ENCODE peak calls at places on chromosomes 16 and 17, in nine cellular contexts. One of them, this sample, is unnamed.

GRCh38 chr17:10349403-10349802 is 23.4 kb downstream of the MYH13 start:
- DNase-seq in ovary: no peak
- DNase-seq in IMR-90: no peak
- DNase-seq in upper lobe of left lung: no peak
- DNase-seq in tibial nerve: no peak
- DNase-seq in spleen: no peak
- DNase-seq in uterus: no peak
- DNase-seq in HCT116: peak
- DNase-seq in heart left ventricle: no peak
- DNase-seq in this sample: no peak

GRCh38 chr16:2386990-2387389 is 42.3 kb upstream of the CCNF start:
- DNase-seq in ovary: no peak
- DNase-seq in IMR-90: no peak
- DNase-seq in upper lobe of left lung: no peak
- DNase-seq in tibial nerve: no peak
- DNase-seq in spleen: no peak
- DNase-seq in uterus: no peak
- DNase-seq in HCT116: peak
- DNase-seq in heart left ventricle: no peak
- DNase-seq in this sample: no peak

GRCh38 chr17:81339180-81339501 is 44.0 kb upstream of the SLC38A10 start:
- DNase-seq in ovary: no peak
- DNase-seq in IMR-90: no peak
- DNase-seq in upper lobe of left lung: no peak
- DNase-seq in tibial nerve: no peak
- DNase-seq in spleen: no peak
- DNase-seq in uterus: no peak
- DNase-seq in HCT116: no peak
- DNase-seq in heart left ventricle: no peak
- DNase-seq in this sample: no peak

GRCh38 chr17:18957831-18958230 is 5.9 kb downstream of the SLC5A10 start:
- DNase-seq in ovary: no peak
- DNase-seq in IMR-90: no peak
- DNase-seq in upper lobe of left lung: no peak
- DNase-seq in tibial nerve: no peak
- DNase-seq in spleen: no peak
- DNase-seq in uterus: no peak
- DNase-seq in HCT116: no peak
- DNase-seq in heart left ventricle: no peak
- DNase-seq in this sample: no peak

GRCh38 chr16:4062212-4062802 is 53.9 kb downstream of the ADCY9 start:
- DNase-seq in ovary: no peak
- DNase-seq in IMR-90: no peak
- DNase-seq in upper lobe of left lung: no peak
- DNase-seq in tibial nerve: no peak
- DNase-seq in spleen: no peak
- DNase-seq in uterus: no peak
- DNase-seq in HCT116: no peak
- DNase-seq in heart left ventricle: no peak
- DNase-seq in this sample: no peak

GRCh38 chr16:58339452-58339938 is 44.7 kb upstream of the PRSS54 start:
- DNase-seq in ovary: no peak
- DNase-seq in IMR-90: no peak
- DNase-seq in upper lobe of left lung: no peak
- DNase-seq in tibial nerve: no peak
- DNase-seq in spleen: no peak
- DNase-seq in uterus: no peak
- DNase-seq in HCT116: peak
- DNase-seq in heart left ventricle: no peak
- DNase-seq in this sample: no peak

GRCh38 chr17:47895254-47895855 is 681 bp upstream of the SP2 start:
- DNase-seq in ovary: peak
- DNase-seq in IMR-90: peak
- DNase-seq in upper lobe of left lung: no peak
- DNase-seq in tibial nerve: no peak
- DNase-seq in spleen: peak
- DNase-seq in uterus: no peak
- DNase-seq in HCT116: no peak
- DNase-seq in heart left ventricle: peak
- DNase-seq in this sample: no peak

GRCh38 chr17:38893612-38894011 is 23.8 kb downstream of the LASP1 start:
- DNase-seq in ovary: no peak
- DNase-seq in IMR-90: no peak
- DNase-seq in upper lobe of left lung: no peak
- DNase-seq in tibial nerve: no peak
- DNase-seq in spleen: peak
- DNase-seq in uterus: no peak
- DNase-seq in HCT116: no peak
- DNase-seq in heart left ventricle: peak
- DNase-seq in this sample: no peak

GRCh38 chr16:57268804-57269800 is 15.4 kb downstream of the PLLP start:
- DNase-seq in ovary: no peak
- DNase-seq in IMR-90: peak
- DNase-seq in upper lobe of left lung: no peak
- DNase-seq in tibial nerve: no peak
- DNase-seq in spleen: no peak
- DNase-seq in uterus: no peak
- DNase-seq in HCT116: no peak
- DNase-seq in heart left ventricle: peak
- DNase-seq in this sample: no peak

GRCh38 chr17:6558276-6558675 is 1.9 kb upstream of the PITPNM3 start:
- DNase-seq in ovary: peak
- DNase-seq in IMR-90: no peak
- DNase-seq in upper lobe of left lung: no peak
- DNase-seq in tibial nerve: no peak
- DNase-seq in spleen: peak
- DNase-seq in uterus: no peak
- DNase-seq in HCT116: no peak
- DNase-seq in heart left ventricle: no peak
- DNase-seq in this sample: no peak

GRCh38 chr17:6558932-6559752 is 2.8 kb upstream of the PITPNM3 start:
- DNase-seq in ovary: peak
- DNase-seq in IMR-90: no peak
- DNase-seq in upper lobe of left lung: no peak
- DNase-seq in tibial nerve: no peak
- DNase-seq in spleen: peak
- DNase-seq in uterus: no peak
- DNase-seq in HCT116: no peak
- DNase-seq in heart left ventricle: peak
- DNase-seq in this sample: no peak

GRCh38 chr17:6555331-6556120 is 829 bp downstream of the PITPNM3 start:
- DNase-seq in ovary: peak
- DNase-seq in IMR-90: peak
- DNase-seq in upper lobe of left lung: peak
- DNase-seq in tibial nerve: no peak
- DNase-seq in spleen: no peak
- DNase-seq in uterus: no peak
- DNase-seq in HCT116: no peak
- DNase-seq in heart left ventricle: no peak
- DNase-seq in this sample: no peak

GRCh38 chr17:6556121-6557039 is at the start of gene PITPNM3:
- DNase-seq in ovary: peak
- DNase-seq in IMR-90: no peak
- DNase-seq in upper lobe of left lung: peak
- DNase-seq in tibial nerve: no peak
- DNase-seq in spleen: peak
- DNase-seq in uterus: no peak
- DNase-seq in HCT116: no peak
- DNase-seq in heart left ventricle: no peak
- DNase-seq in this sample: no peak

DNA sequence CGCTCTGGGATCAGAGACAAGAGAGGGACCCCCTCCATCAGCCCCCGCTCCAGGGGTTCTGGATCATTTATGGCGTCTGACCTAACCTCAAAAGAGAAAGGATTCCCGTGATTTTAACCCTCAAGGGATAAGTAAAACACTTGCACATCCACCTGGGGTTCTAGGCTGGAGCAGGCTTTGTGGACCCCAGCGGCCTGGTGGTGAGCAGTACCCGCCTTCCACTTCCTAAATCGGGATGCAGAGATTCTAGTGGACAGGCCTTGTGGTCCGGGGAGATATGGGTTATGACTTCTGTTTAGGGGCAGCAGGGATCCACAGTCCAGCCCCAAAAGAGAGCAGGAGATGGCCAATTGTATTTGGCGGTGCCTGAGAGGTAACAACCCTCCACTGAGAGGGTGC is 684 bp upstream of the PITPNM3 start:
- DNase-seq in ovary: no peak
- DNase-seq in IMR-90: no peak
- DNase-seq in upper lobe of left lung: no peak
- DNase-seq in tibial nerve: no peak
- DNase-seq in spleen: peak
- DNase-seq in uterus: no peak
- DNase-seq in HCT116: no peak
- DNase-seq in heart left ventricle: no peak
- DNase-seq in this sample: no peak
- TF ChIP-seq POLR2A in ovary: no peak
- TF ChIP-seq POLR2A in IMR-90: no peak
- TF ChIP-seq POLR2A in upper lobe of left lung: no peak
- TF ChIP-seq POLR2A in tibial nerve: no peak
- TF ChIP-seq POLR2A in spleen: no peak
- TF ChIP-seq POLR2A in uterus: no peak
- TF ChIP-seq POLR2A in HCT116: no peak
- TF ChIP-seq POLR2A in heart left ventricle: no peak
- TF ChIP-seq POLR2A in this sample: no peak

GRCh38 chr16:73565925-73566324 is 518.0 kb upstream of the ZFHX3 start:
- DNase-seq in ovary: no peak
- DNase-seq in IMR-90: no peak
- DNase-seq in upper lobe of left lung: no peak
- DNase-seq in tibial nerve: no peak
- DNase-seq in spleen: no peak
- DNase-seq in uterus: no peak
- DNase-seq in HCT116: no peak
- DNase-seq in heart left ventricle: no peak
- DNase-seq in this sample: no peak

GRCh38 chr16:73563709-73564108 is 515.8 kb upstream of the ZFHX3 start:
- DNase-seq in ovary: no peak
- DNase-seq in IMR-90: no peak
- DNase-seq in upper lobe of left lung: no peak
- DNase-seq in tibial nerve: no peak
- DNase-seq in spleen: no peak
- DNase-seq in uterus: no peak
- DNase-seq in HCT116: no peak
- DNase-seq in heart left ventricle: no peak
- DNase-seq in this sample: no peak

GRCh38 chr16:73569266-73569665 is 521.3 kb upstream of the ZFHX3 start:
- DNase-seq in ovary: no peak
- DNase-seq in IMR-90: no peak
- DNase-seq in upper lobe of left lung: no peak
- DNase-seq in tibial nerve: no peak
- DNase-seq in spleen: no peak
- DNase-seq in uterus: no peak
- DNase-seq in HCT116: no peak
- DNase-seq in heart left ventricle: no peak
- DNase-seq in this sample: no peak

GRCh38 chr16:73568769-73569168 is 520.8 kb upstream of the ZFHX3 start:
- DNase-seq in ovary: no peak
- DNase-seq in IMR-90: no peak
- DNase-seq in upper lobe of left lung: peak
- DNase-seq in tibial nerve: no peak
- DNase-seq in spleen: no peak
- DNase-seq in uterus: no peak
- DNase-seq in HCT116: no peak
- DNase-seq in heart left ventricle: no peak
- DNase-seq in this sample: no peak

DNA sequence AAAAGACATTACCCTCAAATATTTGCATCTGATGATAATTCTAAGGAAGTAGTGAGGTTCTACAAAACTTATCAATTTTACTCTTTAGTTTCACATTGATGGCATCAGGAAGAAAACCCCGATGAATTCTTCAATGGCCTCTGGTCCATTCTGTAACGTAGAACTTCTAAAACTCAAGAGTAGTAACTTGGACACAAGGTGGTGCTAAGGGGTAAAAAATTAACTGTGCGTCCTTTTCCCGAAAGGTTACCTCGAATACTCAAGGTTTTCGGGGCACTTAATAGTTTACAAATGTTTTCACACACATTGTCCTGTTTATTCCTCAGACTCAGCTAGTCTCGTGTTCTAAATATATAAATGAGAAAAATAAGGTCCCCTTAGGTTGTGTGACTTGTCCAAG is 517.3 kb upstream of the ZFHX3 start:
- DNase-seq in ovary: no peak
- DNase-seq in IMR-90: no peak
- DNase-seq in upper lobe of left lung: no peak
- DNase-seq in tibial nerve: no peak
- DNase-seq in spleen: no peak
- DNase-seq in uterus: no peak
- DNase-seq in HCT116: peak
- DNase-seq in heart left ventricle: no peak
- DNase-seq in this sample: no peak
- TF ChIP-seq CTCF in ovary: no peak
- TF ChIP-seq CTCF in IMR-90: no peak
- TF ChIP-seq CTCF in upper lobe of left lung: peak
- TF ChIP-seq CTCF in tibial nerve: no peak
- TF ChIP-seq CTCF in spleen: no peak
- TF ChIP-seq CTCF in uterus: no peak
- TF ChIP-seq CTCF in HCT116: peak
- TF ChIP-seq CTCF in heart left ventricle: no peak
- TF ChIP-seq CTCF in this sample: no peak

DNA sequence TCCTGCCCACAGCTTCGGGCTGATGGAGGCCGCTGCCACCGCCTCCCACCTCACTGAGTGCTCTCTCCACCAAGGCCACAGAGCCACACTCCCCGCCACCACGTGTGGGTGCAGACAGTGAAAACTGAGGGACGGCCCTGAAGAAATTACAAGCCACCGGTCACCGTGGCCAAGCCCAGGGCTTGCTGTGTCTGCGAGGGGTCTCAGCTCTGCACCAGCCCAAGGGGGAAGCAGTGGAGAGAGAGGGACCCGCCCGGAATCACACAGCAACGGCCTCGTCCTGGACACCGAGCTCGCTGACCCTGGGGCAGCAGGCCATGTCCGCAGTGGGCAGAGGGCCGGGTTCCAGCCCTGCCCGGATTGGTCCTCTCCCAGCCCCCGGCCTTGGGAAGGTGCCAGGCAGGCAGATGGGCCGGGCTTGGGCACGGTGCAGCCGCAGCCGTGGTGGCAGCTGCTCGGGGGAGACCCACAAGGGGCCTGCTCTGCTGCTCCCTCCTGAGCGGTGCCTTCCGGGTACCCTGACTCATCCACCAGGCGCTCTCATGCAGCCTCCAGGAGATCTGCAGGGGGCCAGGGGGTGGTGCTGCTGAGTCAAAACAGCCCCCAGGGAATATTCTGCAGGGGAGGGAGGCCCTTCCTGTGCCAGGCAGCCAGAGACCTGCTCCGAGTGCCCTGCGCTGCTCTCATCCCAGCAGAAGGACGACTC is 52.0 kb downstream of the CBFA2T3 start:
- DNase-seq in ovary: peak
- DNase-seq in IMR-90: peak
- DNase-seq in upper lobe of left lung: peak
- DNase-seq in tibial nerve: no peak
- DNase-seq in spleen: peak
- DNase-seq in uterus: peak
- DNase-seq in HCT116: peak
- DNase-seq in heart left ventricle: no peak
- DNase-seq in this sample: no peak
- TF ChIP-seq POLR2A in ovary: no peak
- TF ChIP-seq POLR2A in IMR-90: no peak
- TF ChIP-seq POLR2A in upper lobe of left lung: no peak
- TF ChIP-seq POLR2A in tibial nerve: no peak
- TF ChIP-seq POLR2A in spleen: no peak
- TF ChIP-seq POLR2A in uterus: no peak
- TF ChIP-seq POLR2A in HCT116: no peak
- TF ChIP-seq POLR2A in heart left ventricle: no peak
- TF ChIP-seq POLR2A in this sample: no peak

GRCh38 chr16:31695667-31696066 is 168.0 kb downstream of the AHSP start:
- DNase-seq in ovary: no peak
- DNase-seq in IMR-90: no peak
- DNase-seq in upper lobe of left lung: no peak
- DNase-seq in tibial nerve: no peak
- DNase-seq in spleen: no peak
- DNase-seq in uterus: no peak
- DNase-seq in HCT116: no peak
- DNase-seq in heart left ventricle: no peak
- DNase-seq in this sample: no peak
- TF ChIP-seq CTCF in ovary: no peak
- TF ChIP-seq CTCF in IMR-90: no peak
- TF ChIP-seq CTCF in upper lobe of left lung: no peak
- TF ChIP-seq CTCF in tibial nerve: no peak
- TF ChIP-seq CTCF in spleen: no peak
- TF ChIP-seq CTCF in uterus: no peak
- TF ChIP-seq CTCF in HCT116: no peak
- TF ChIP-seq CTCF in heart left ventricle: no peak
- TF ChIP-seq CTCF in this sample: no peak